ENCODE peak calls at places on chromosomes 16 and 17, in seven cellular contexts. C is effector CD4-positive, alpha-beta T cell; H is Caco-2; N is psoas muscle; P is stimulated activated CD4-positive, alpha-beta T cell treated with anti-CD3 and anti-CD28 coated beads, TNF-alpha, amount 100 ng/mL, for 48 hours; I is colonic mucosa; R is progenitor cell of endocrine pancreas. F is an unnamed sample.

GRCh38 chr16:2987854-2988253 is 7.6 kb upstream of the PKMYT1 start:
- DNase-seq in P (no peak), H (no peak), I (no peak), R (no peak), C (no peak), N (no peak), F (no peak)

GRCh38 chr16:83953796-83954576 is 946 bp downstream of the OSGIN1 start:
- DNase-seq in P (no peak), I (peak; percentile 50), N (no peak), R (no peak), C (no peak), H (peak; percentile 71), F (peak; percentile 69)

GRCh38 chr17:47850692-47851573 is at the start of gene SP6:
- DNase-seq in R (peak; percentile 76), H (peak; percentile 98), P (peak; percentile 35), I (peak; percentile 94), N (peak; percentile 61), C (peak; percentile 51), F (peak; percentile 8)

GRCh38 chr16:81008151-81008789 is 1.3 kb downstream of the CENPN start:
- DNase-seq in R (no peak), C (no peak), H (no peak), N (no peak), I (peak; percentile 25), P (no peak), F (no peak)

GRCh38 chr16:68470461-68471150 is 22.3 kb upstream of the SMPD3 start:
- DNase-seq in I (peak; percentile 42), P (no peak), H (no peak), C (no peak), N (peak; percentile 31), R (no peak), F (no peak)

GRCh38 chr16:17143546-17144419 is 327.0 kb downstream of the XYLT1 start:
- DNase-seq in I (no peak), R (no peak), N (no peak), H (no peak), P (no peak), C (no peak), F (no peak)

GRCh38 chr16:67463691-67464090 is 17.3 kb downstream of the ATP6V0D1 start:
- DNase-seq in P (no peak), C (no peak), I (peak; percentile 20), R (no peak), H (no peak), N (no peak), F (no peak)

GRCh38 chr17:80519091-80519781 is 25.4 kb upstream of the RPTOR start:
- DNase-seq in C (no peak), N (no peak), I (no peak), H (no peak), R (no peak), P (no peak), F (no peak)

GRCh38 chr16:89446136-89446974 is 44.0 kb downstream of the ANKRD11 start:
- DNase-seq in H (no peak), I (no peak), P (no peak), R (no peak), N (no peak), C (no peak), F (no peak)

GRCh38 chr17:1561420-1562177 is 993 bp downstream of the PITPNA start:
- DNase-seq in I (peak; percentile 36), N (peak; percentile 37), R (peak; percentile 42), H (peak; percentile 51), P (no peak), C (peak; percentile 16), F (peak; percentile 20)